ENCODE peak calls at places on chromosomes 1 and 21, in six cellular contexts. G is neural progenitor cell; H is stomach; O is CD8-positive, alpha-beta memory T cell; D is right lobe of liver; Q is WERI-Rb-1. J is an unnamed sample.

GRCh38 chr21:26096972-26097371 is 73.6 kb downstream of the APP start:
- DNase-seq in G (peak; percentile 26), H (no peak), O (no peak), D (no peak), Q (peak; percentile 93), J (no peak)

GRCh38 chr21:45865106-45865835 is 116.3 kb upstream of the COL6A1 start:
- DNase-seq in G (no peak), H (no peak), O (no peak), D (no peak), Q (no peak), J (no peak)

GRCh38 chr1:228496084-228496483 is 8.9 kb downstream of the RNF187 start:
- DNase-seq in G (no peak), H (no peak), O (no peak), D (no peak), Q (no peak), J (no peak)

GRCh38 chr21:44418876-44419230 is 36.5 kb upstream of the LRRC3 start:
- DNase-seq in G (no peak), H (no peak), O (no peak), D (no peak), Q (no peak), J (no peak)

GRCh38 chr1:230509281-230509977 is 83.3 kb upstream of the PGBD5 start:
- DNase-seq in G (no peak), H (no peak), O (no peak), D (no peak), Q (no peak), J (no peak)

GRCh38 chr1:147434926-147435325 is 106.4 kb upstream of the BCL9 start:
- DNase-seq in G (no peak), H (no peak), O (no peak), D (no peak), Q (no peak), J (no peak)

GRCh38 chr1:22563671-22564612 is 653 bp downstream of the EPHA8 start:
- DNase-seq in G (peak; percentile 46), H (no peak), O (no peak), D (no peak), Q (peak; percentile 49), J (no peak)

GRCh38 chr1:154325583-154326545 is 539 bp downstream of the ATP8B2 start:
- DNase-seq in G (peak; percentile 92), H (peak; percentile 36), O (peak; percentile 24), D (peak; percentile 62), Q (peak; percentile 96), J (peak; percentile 93)

GRCh38 chr1:45512641-45513054 is 9.0 kb downstream of the PRDX1 start:
- DNase-seq in G (peak; percentile 84), H (peak; percentile 73), O (peak; percentile 24), D (no peak), Q (peak; percentile 93), J (peak; percentile 78)

GRCh38 chr1:61082336-61083013 is at the start of gene NFIA:
- DNase-seq in G (no peak), H (peak; percentile 67), O (peak; percentile 10), D (peak; percentile 78), Q (peak; percentile 22), J (peak; percentile 77)

GRCh38 chr1:93708734-93709481 is 27.3 kb upstream of the BCAR3 start:
- DNase-seq in G (no peak), H (peak; percentile 39), O (no peak), D (no peak), Q (peak; percentile 49), J (no peak)

GRCh38 chr1:58627221-58627620 is 50.2 kb upstream of the TACSTD2 start:
- DNase-seq in G (no peak), H (no peak), O (no peak), D (no peak), Q (no peak), J (no peak)

GRCh38 chr1:14599787-14600186 is 1.3 kb downstream of the KAZN start:
- DNase-seq in G (no peak), H (no peak), O (no peak), D (no peak), Q (no peak), J (no peak)

GRCh38 chr1:116166011-116166571 is 54.9 kb downstream of the MAB21L3 start:
- DNase-seq in G (no peak), H (no peak), O (no peak), D (no peak), Q (no peak), J (no peak)

GRCh38 chr1:223765036-223765718 is 52.8 kb downstream of the CAPN2 start:
- DNase-seq in G (peak; percentile 39), H (no peak), O (no peak), D (no peak), Q (peak; percentile 62), J (no peak)

GRCh38 chr1:223761416-223761815 is 49.1 kb downstream of the CAPN2 start:
- DNase-seq in G (no peak), H (no peak), O (no peak), D (no peak), Q (no peak), J (no peak)

GRCh38 chr1:223760833-223761232 is 48.5 kb downstream of the CAPN2 start:
- DNase-seq in G (no peak), H (no peak), O (no peak), D (no peak), Q (no peak), J (no peak)

GRCh38 chr1:223765719-223766340 is 53.5 kb downstream of the CAPN2 start:
- DNase-seq in G (no peak), H (no peak), O (no peak), D (no peak), Q (peak; percentile 13), J (no peak)

DNA sequence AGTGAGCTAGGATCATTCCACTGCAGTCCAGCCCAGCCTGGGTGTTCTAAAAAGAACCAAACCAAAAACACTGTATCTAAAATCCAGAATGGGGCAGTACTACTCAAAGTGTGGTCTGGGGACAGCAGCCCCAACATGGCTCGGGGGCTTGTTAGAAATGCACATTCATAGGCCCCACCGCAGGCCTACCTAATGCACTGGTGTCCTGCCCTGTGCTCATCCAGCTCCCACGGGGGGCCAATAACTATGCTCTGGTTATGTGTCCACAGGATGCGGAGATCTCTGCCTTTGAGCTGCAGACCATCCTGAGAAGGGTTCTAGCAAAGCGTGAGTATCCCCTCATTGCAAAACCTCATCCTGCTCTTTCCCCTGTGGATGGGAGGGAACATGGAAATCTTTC is 51.5 kb downstream of the CAPN2 start:
- DNase-seq in G (no peak), H (no peak), O (no peak), D (no peak), Q (no peak), J (no peak)
- H3K36me3 ChIP-seq in G (no peaks in the 10 kb centered on the region), H (peaks cover 84% of the 10 kb centered on the region), O (peaks cover 45% of the 10 kb centered on the region), D (peaks cover 3% of the 10 kb centered on the region), Q (no peaks in the 10 kb centered on the region), J (peaks cover 44% of the 10 kb centered on the region)

GRCh38 chr1:2396476-2396875 is 4.8 kb downstream of the RER1 start:
- DNase-seq in G (no peak), H (no peak), O (no peak), D (no peak), Q (no peak), J (no peak)

GRCh38 chr1:2395245-2395644 is 3.6 kb downstream of the RER1 start:
- DNase-seq in G (no peak), H (no peak), O (no peak), D (no peak), Q (no peak), J (no peak)

GRCh38 chr1:2398871-2399270 is 7.2 kb downstream of the RER1 start:
- DNase-seq in G (no peak), H (no peak), O (no peak), D (no peak), Q (no peak), J (no peak)

GRCh38 chr1:2396059-2396458 is 4.4 kb downstream of the RER1 start:
- DNase-seq in G (no peak), H (no peak), O (no peak), D (no peak), Q (no peak), J (no peak)

DNA sequence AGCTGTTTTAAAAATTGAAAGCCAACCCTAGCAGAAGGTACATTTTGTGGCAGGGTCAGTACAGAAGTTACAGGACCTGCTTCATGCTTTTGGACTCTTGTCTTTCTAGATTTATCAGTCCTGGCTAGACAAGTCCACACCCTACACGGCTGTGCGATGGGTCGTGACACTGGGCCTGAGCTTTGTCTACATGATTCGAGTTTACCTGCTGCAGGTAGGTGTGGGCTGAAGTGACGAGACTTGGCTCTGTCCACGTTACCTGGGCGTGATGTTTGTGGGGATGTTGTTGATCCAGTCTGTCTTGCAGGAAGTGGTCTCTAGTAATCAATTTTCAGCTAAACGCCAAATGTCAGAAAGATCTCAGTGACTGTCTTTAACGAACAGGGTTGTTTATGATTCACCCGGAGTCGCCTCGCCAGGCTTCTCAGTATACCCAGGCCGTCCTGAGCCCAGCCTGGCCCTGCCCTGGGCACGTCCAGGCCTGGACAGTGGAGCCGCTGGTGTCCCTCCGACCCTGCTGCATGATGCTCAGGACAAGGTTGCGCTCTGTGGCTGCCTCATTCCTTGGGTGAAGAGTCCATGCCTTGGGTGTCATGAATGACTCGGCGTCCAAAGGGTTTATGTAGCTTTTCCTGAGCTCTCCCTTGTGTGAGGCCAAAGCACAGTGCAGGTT is 5.5 kb downstream of the RER1 start:
- DNase-seq in G (no peak), H (no peak), O (no peak), D (no peak), Q (no peak), J (no peak)
- H3K36me3 ChIP-seq in G (no peaks in the 10 kb centered on the region), H (peaks cover 78% of the 10 kb centered on the region), O (peaks cover 61% of the 10 kb centered on the region), D (peaks cover 4% of the 10 kb centered on the region), Q (peaks cover 79% of the 10 kb centered on the region), J (peaks cover 75% of the 10 kb centered on the region)

GRCh38 chr21:42818328-42818749 is 61.0 kb downstream of the WDR4 start:
- DNase-seq in G (peak; percentile 41), H (peak; percentile 78), O (no peak), D (peak; percentile 78), Q (peak; percentile 56), J (no peak)
- H3K36me3 ChIP-seq in G (peaks cover 7% of the 10 kb centered on the region), H (no peaks in the 10 kb centered on the region), O (no peaks in the 10 kb centered on the region), D (no peaks in the 10 kb centered on the region), Q (no peaks in the 10 kb centered on the region), J (no peaks in the 10 kb centered on the region)

GRCh38 chr21:42161957-42162681 is 56.8 kb upstream of the ABCG1 start:
- DNase-seq in G (peak; percentile 22), H (no peak), O (no peak), D (no peak), Q (no peak), J (no peak)
- H3K36me3 ChIP-seq in G (no peaks in the 10 kb centered on the region), H (no peaks in the 10 kb centered on the region), O (no peaks in the 10 kb centered on the region), D (no peaks in the 10 kb centered on the region), Q (no peaks in the 10 kb centered on the region), J (no peaks in the 10 kb centered on the region)

DNA sequence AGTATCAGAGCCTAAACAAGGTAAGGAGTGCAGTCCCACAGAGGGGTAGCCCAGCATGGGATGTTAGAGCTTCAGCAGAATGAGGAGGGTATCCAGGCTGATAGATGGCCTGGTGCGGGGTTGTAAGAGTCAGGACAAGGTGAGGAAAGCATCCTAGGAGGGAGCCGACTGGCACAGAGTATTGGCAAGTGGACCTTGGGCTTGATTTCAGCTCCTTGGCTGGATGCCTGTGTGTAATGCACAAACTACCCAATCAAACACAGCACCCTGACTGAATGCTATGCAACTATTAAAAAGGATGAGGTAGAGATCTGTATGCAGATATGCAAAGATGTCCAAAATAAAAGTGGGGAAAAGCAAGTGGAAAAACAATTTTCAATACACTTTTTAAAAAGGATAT is 18.0 kb downstream of the DENND2C start:
- DNase-seq in G (no peak), H (no peak), O (no peak), D (no peak), Q (no peak), J (no peak)
- H3K36me3 ChIP-seq in G (no peaks in the 10 kb centered on the region), H (no peaks in the 10 kb centered on the region), O (no peaks in the 10 kb centered on the region), D (no peaks in the 10 kb centered on the region), Q (no peaks in the 10 kb centered on the region), J (no peaks in the 10 kb centered on the region)

DNA sequence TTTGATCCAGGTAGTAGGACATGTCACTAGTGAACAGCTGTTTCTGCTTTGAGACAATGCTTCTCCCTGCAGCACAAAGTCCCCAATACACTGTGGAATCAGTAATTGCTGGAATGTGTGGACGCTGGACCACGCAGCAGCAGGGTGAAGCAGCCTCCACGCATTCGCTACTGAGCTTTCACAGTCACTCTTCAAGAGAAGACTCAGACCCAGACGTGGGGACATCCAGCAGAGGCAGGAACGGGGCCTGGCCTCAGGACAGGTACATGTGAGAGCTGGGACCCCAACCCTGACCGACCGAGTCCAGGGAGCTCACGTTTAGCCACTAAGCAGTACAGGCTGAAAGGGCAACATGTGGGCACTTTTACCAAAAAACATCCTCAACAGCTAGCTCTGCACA is 34.1 kb upstream of the PRDM15 start:
- DNase-seq in G (no peak), H (no peak), O (no peak), D (no peak), Q (no peak), J (no peak)
- H3K36me3 ChIP-seq in G (no peaks in the 10 kb centered on the region), H (peaks cover 93% of the 10 kb centered on the region), O (peaks cover 19% of the 10 kb centered on the region), D (peaks cover 2% of the 10 kb centered on the region), Q (peaks cover 83% of the 10 kb centered on the region), J (peaks cover 41% of the 10 kb centered on the region)

J was measured in HAP-1.